ENCODE peak calls at places on chromosomes 16 and 17, in eight cellular contexts. One of them, this sample, is unnamed.

GRCh38 chr16:65415460-65415859 is 293.6 kb upstream of the CDH11 start:
- DNase-seq in pancreas: no peak
- DNase-seq in heart left ventricle: no peak
- DNase-seq in stomach: no peak
- DNase-seq in adrenal gland: no peak
- DNase-seq in upper lobe of right lung: no peak
- DNase-seq in left ventricle myocardium inferior: no peak
- DNase-seq in thoracic aorta: no peak
- DNase-seq in this sample: no peak

GRCh38 chr17:62187681-62188080 is 122.6 kb upstream of the MED13 start:
- DNase-seq in upper lobe of right lung: no peak
- DNase-seq in heart left ventricle: no peak
- DNase-seq in pancreas: no peak
- DNase-seq in left ventricle myocardium inferior: no peak
- DNase-seq in adrenal gland: no peak
- DNase-seq in stomach: no peak
- DNase-seq in thoracic aorta: no peak
- DNase-seq in this sample: no peak

GRCh38 chr16:79751785-79752184 is 151.2 kb upstream of the MAF start:
- DNase-seq in heart left ventricle: no peak
- DNase-seq in pancreas: no peak
- DNase-seq in adrenal gland: peak
- DNase-seq in left ventricle myocardium inferior: no peak
- DNase-seq in stomach: no peak
- DNase-seq in upper lobe of right lung: no peak
- DNase-seq in thoracic aorta: peak
- DNase-seq in this sample: peak

GRCh38 chr17:3710951-3711383 is 12.7 kb upstream of the HASPIN start:
- DNase-seq in pancreas: no peak
- DNase-seq in stomach: no peak
- DNase-seq in thoracic aorta: no peak
- DNase-seq in heart left ventricle: no peak
- DNase-seq in upper lobe of right lung: no peak
- DNase-seq in left ventricle myocardium inferior: no peak
- DNase-seq in adrenal gland: no peak
- DNase-seq in this sample: no peak

GRCh38 chr16:58464916-58465731 is 34.8 kb upstream of the NDRG4 start:
- DNase-seq in stomach: no peak
- DNase-seq in upper lobe of right lung: no peak
- DNase-seq in adrenal gland: peak
- DNase-seq in heart left ventricle: no peak
- DNase-seq in left ventricle myocardium inferior: no peak
- DNase-seq in thoracic aorta: no peak
- DNase-seq in pancreas: no peak
- DNase-seq in this sample: no peak

GRCh38 chr17:48011405-48012150 is 26.0 kb downstream of the COPZ2 start:
- DNase-seq in thoracic aorta: no peak
- DNase-seq in left ventricle myocardium inferior: no peak
- DNase-seq in stomach: peak
- DNase-seq in pancreas: no peak
- DNase-seq in heart left ventricle: no peak
- DNase-seq in upper lobe of right lung: no peak
- DNase-seq in adrenal gland: peak
- DNase-seq in this sample: no peak

GRCh38 chr16:12289175-12290063 is 312.9 kb downstream of the SNX29 start:
- DNase-seq in stomach: peak
- DNase-seq in pancreas: no peak
- DNase-seq in heart left ventricle: no peak
- DNase-seq in adrenal gland: no peak
- DNase-seq in thoracic aorta: no peak
- DNase-seq in upper lobe of right lung: no peak
- DNase-seq in left ventricle myocardium inferior: no peak
- DNase-seq in this sample: no peak

GRCh38 chr17:10792156-10792555 is 11.7 kb downstream of the TMEM238L start:
- DNase-seq in left ventricle myocardium inferior: no peak
- DNase-seq in upper lobe of right lung: no peak
- DNase-seq in heart left ventricle: no peak
- DNase-seq in pancreas: no peak
- DNase-seq in adrenal gland: no peak
- DNase-seq in thoracic aorta: no peak
- DNase-seq in stomach: peak
- DNase-seq in this sample: no peak

GRCh38 chr16:29994613-29995329 is 646 bp downstream of the HIRIP3 start:
- DNase-seq in stomach: peak
- DNase-seq in pancreas: peak
- DNase-seq in heart left ventricle: peak
- DNase-seq in upper lobe of right lung: peak
- DNase-seq in adrenal gland: peak
- DNase-seq in thoracic aorta: no peak
- DNase-seq in left ventricle myocardium inferior: no peak
- DNase-seq in this sample: no peak

GRCh38 chr17:29179232-29180036 is 764 bp downstream of the MYO18A start:
- DNase-seq in stomach: peak
- DNase-seq in thoracic aorta: no peak
- DNase-seq in pancreas: peak
- DNase-seq in heart left ventricle: peak
- DNase-seq in left ventricle myocardium inferior: peak
- DNase-seq in upper lobe of right lung: peak
- DNase-seq in adrenal gland: no peak
- DNase-seq in this sample: no peak

GRCh38 chr17:3009411-3009920 is 53.9 kb downstream of the OR1D5 start:
- DNase-seq in left ventricle myocardium inferior: no peak
- DNase-seq in thoracic aorta: no peak
- DNase-seq in pancreas: no peak
- DNase-seq in upper lobe of right lung: no peak
- DNase-seq in stomach: no peak
- DNase-seq in adrenal gland: no peak
- DNase-seq in heart left ventricle: peak
- DNase-seq in this sample: no peak

GRCh38 chr17:44548714-44549230 is 8.5 kb upstream of the FZD2 start:
- DNase-seq in thoracic aorta: no peak
- DNase-seq in pancreas: no peak
- DNase-seq in upper lobe of right lung: no peak
- DNase-seq in stomach: no peak
- DNase-seq in heart left ventricle: no peak
- DNase-seq in left ventricle myocardium inferior: no peak
- DNase-seq in adrenal gland: no peak
- DNase-seq in this sample: no peak

GRCh38 chr17:63019138-63019873 is 53.3 kb downstream of the TANC2 start:
- DNase-seq in heart left ventricle: no peak
- DNase-seq in left ventricle myocardium inferior: no peak
- DNase-seq in stomach: no peak
- DNase-seq in thoracic aorta: no peak
- DNase-seq in pancreas: no peak
- DNase-seq in upper lobe of right lung: no peak
- DNase-seq in adrenal gland: no peak
- DNase-seq in this sample: no peak

GRCh38 chr16:12323007-12323699 is 346.6 kb downstream of the SNX29 start:
- DNase-seq in left ventricle myocardium inferior: no peak
- DNase-seq in stomach: no peak
- DNase-seq in pancreas: no peak
- DNase-seq in adrenal gland: no peak
- DNase-seq in thoracic aorta: no peak
- DNase-seq in upper lobe of right lung: no peak
- DNase-seq in heart left ventricle: no peak
- DNase-seq in this sample: no peak

GRCh38 chr16:23504076-23504452 is 6.2 kb downstream of the GGA2 start:
- DNase-seq in adrenal gland: no peak
- DNase-seq in upper lobe of right lung: no peak
- DNase-seq in pancreas: no peak
- DNase-seq in left ventricle myocardium inferior: no peak
- DNase-seq in stomach: no peak
- DNase-seq in thoracic aorta: no peak
- DNase-seq in heart left ventricle: no peak
- DNase-seq in this sample: peak

GRCh38 chr16:27109666-27110523 is 43.2 kb downstream of the C16orf82 start:
- DNase-seq in thoracic aorta: peak
- DNase-seq in upper lobe of right lung: peak
- DNase-seq in heart left ventricle: peak
- DNase-seq in adrenal gland: peak
- DNase-seq in left ventricle myocardium inferior: peak
- DNase-seq in pancreas: peak
- DNase-seq in stomach: peak
- DNase-seq in this sample: peak

GRCh38 chr16:86491643-86492030 is 18.7 kb upstream of the FOXF1 start:
- DNase-seq in heart left ventricle: no peak
- DNase-seq in upper lobe of right lung: no peak
- DNase-seq in adrenal gland: no peak
- DNase-seq in thoracic aorta: no peak
- DNase-seq in pancreas: no peak
- DNase-seq in left ventricle myocardium inferior: no peak
- DNase-seq in stomach: no peak
- DNase-seq in this sample: no peak

GRCh38 chr17:17628388-17629008 is 37.0 kb upstream of the PEMT start:
- DNase-seq in stomach: peak
- DNase-seq in upper lobe of right lung: no peak
- DNase-seq in heart left ventricle: no peak
- DNase-seq in adrenal gland: no peak
- DNase-seq in thoracic aorta: no peak
- DNase-seq in left ventricle myocardium inferior: no peak
- DNase-seq in pancreas: no peak
- DNase-seq in this sample: no peak

GRCh38 chr16:35711435-35711834 is 2252.0 kb downstream of the TP53TG3F start:
- DNase-seq in pancreas: no peak
- DNase-seq in adrenal gland: no peak
- DNase-seq in left ventricle myocardium inferior: no peak
- DNase-seq in upper lobe of right lung: no peak
- DNase-seq in thoracic aorta: no peak
- DNase-seq in stomach: no peak
- DNase-seq in heart left ventricle: no peak
- DNase-seq in this sample: no peak

GRCh38 chr16:35711958-35712357 is 2252.5 kb downstream of the TP53TG3F start:
- DNase-seq in pancreas: no peak
- DNase-seq in left ventricle myocardium inferior: no peak
- DNase-seq in thoracic aorta: no peak
- DNase-seq in stomach: no peak
- DNase-seq in upper lobe of right lung: no peak
- DNase-seq in heart left ventricle: no peak
- DNase-seq in adrenal gland: no peak
- DNase-seq in this sample: no peak

GRCh38 chr16:35713762-35714650 is 2254.6 kb downstream of the TP53TG3F start:
- DNase-seq in thoracic aorta: no peak
- DNase-seq in pancreas: no peak
- DNase-seq in left ventricle myocardium inferior: no peak
- DNase-seq in stomach: no peak
- DNase-seq in adrenal gland: no peak
- DNase-seq in upper lobe of right lung: no peak
- DNase-seq in heart left ventricle: no peak
- DNase-seq in this sample: peak

DNA sequence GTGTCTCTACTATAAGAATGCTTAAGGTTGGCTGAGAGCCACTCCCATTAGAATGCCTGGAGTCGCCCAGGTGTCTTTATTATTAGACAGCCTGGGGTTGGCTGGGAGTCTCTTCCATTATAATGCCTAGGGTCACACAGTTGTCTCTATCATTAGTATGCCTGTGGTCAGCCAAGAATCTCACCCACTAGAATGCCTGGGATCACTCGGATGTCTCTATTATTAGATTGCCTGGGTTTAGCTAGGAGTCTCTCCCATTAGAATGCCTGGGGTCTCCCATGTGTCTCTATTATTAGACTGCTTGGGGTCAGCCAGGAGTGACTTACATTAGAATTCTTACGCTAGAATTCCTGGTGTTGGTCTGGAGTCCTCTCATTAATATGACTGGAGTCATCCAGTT is 2255.3 kb downstream of the TP53TG3F start:
- DNase-seq in thoracic aorta: no peak
- DNase-seq in stomach: no peak
- DNase-seq in heart left ventricle: no peak
- DNase-seq in left ventricle myocardium inferior: no peak
- DNase-seq in adrenal gland: no peak
- DNase-seq in pancreas: no peak
- DNase-seq in upper lobe of right lung: no peak
- DNase-seq in this sample: peak
- H3K4me3 ChIP-seq in thoracic aorta: no peak
- H3K4me3 ChIP-seq in stomach: no peak
- H3K4me3 ChIP-seq in heart left ventricle: no peak
- H3K4me3 ChIP-seq in left ventricle myocardium inferior: no peak
- H3K4me3 ChIP-seq in adrenal gland: no peak
- H3K4me3 ChIP-seq in pancreas: no peak
- H3K4me3 ChIP-seq in upper lobe of right lung: no peak
- H3K4me3 ChIP-seq in this sample: no peak

DNA sequence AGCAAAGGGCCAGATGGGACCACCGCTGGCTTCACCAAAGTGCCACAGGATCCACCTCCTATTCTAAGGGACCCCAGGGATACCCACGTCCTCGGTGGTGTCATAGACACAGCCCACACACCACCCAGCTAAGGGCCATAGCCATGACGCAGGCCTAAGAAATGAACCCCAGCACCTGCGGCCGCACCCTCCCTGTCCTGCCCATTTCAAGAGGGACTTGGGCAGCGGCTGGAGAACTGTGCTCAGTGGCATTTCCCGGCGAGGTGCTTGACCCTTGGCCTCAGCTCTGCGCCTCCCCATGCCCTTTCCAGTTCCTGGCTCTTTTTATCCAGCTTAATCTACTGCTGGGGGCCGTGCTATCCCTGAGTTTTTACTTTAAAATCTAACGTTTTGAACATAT is 27.3 kb downstream of the ZNF778 start:
- DNase-seq in pancreas: no peak
- DNase-seq in heart left ventricle: no peak
- DNase-seq in thoracic aorta: no peak
- DNase-seq in stomach: no peak
- DNase-seq in adrenal gland: no peak
- DNase-seq in left ventricle myocardium inferior: no peak
- DNase-seq in upper lobe of right lung: peak
- DNase-seq in this sample: no peak
- H3K27ac ChIP-seq in pancreas: no peak
- H3K27ac ChIP-seq in heart left ventricle: no peak
- H3K27ac ChIP-seq in thoracic aorta: no peak
- H3K27ac ChIP-seq in stomach: no peak
- H3K27ac ChIP-seq in adrenal gland: no peak
- H3K27ac ChIP-seq in left ventricle myocardium inferior: no peak
- H3K27ac ChIP-seq in upper lobe of right lung: peak
- H3K27ac ChIP-seq in this sample: no peak

GRCh38 chr16:52069866-52070265 is 477.1 kb downstream of the TOX3 start:
- DNase-seq in thoracic aorta: no peak
- DNase-seq in stomach: no peak
- DNase-seq in left ventricle myocardium inferior: no peak
- DNase-seq in adrenal gland: no peak
- DNase-seq in pancreas: no peak
- DNase-seq in heart left ventricle: no peak
- DNase-seq in upper lobe of right lung: no peak
- DNase-seq in this sample: no peak
- TF ChIP-seq CTCF in thoracic aorta: no peak
- TF ChIP-seq CTCF in stomach: peak
- TF ChIP-seq CTCF in left ventricle myocardium inferior: peak
- TF ChIP-seq CTCF in adrenal gland: no peak
- TF ChIP-seq CTCF in pancreas: no peak
- TF ChIP-seq CTCF in heart left ventricle: no peak
- TF ChIP-seq CTCF in upper lobe of right lung: peak
- TF ChIP-seq CTCF in this sample: peak

DNA sequence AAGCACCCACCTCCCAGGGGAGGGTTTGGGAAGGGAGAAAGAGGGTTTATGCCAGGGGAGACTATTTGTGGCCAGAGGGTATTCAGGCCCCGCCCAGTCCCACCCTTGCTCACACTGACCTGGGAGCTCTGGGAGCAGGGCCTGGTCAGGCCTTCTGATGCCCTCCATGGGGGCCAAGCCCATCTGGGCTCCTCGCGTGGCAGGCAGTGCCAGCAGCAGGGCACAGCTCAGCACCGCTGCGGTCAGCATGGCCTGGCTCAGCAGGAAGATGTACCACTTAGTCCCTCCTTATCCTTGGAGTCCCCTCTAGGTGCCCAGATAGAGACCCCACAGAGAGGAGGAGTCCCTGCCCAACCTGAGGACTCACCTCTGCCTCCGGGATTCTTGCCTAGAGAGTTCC is at the start of gene AGRP:
- DNase-seq in thoracic aorta: no peak
- DNase-seq in heart left ventricle: no peak
- DNase-seq in adrenal gland: no peak
- DNase-seq in stomach: no peak
- DNase-seq in left ventricle myocardium inferior: no peak
- DNase-seq in pancreas: peak
- DNase-seq in upper lobe of right lung: no peak
- DNase-seq in this sample: no peak
- H3K4me3 ChIP-seq in thoracic aorta: peak
- H3K4me3 ChIP-seq in heart left ventricle: no peak
- H3K4me3 ChIP-seq in adrenal gland: peak
- H3K4me3 ChIP-seq in stomach: peak
- H3K4me3 ChIP-seq in left ventricle myocardium inferior: peak
- H3K4me3 ChIP-seq in pancreas: no peak
- H3K4me3 ChIP-seq in upper lobe of right lung: peak
- H3K4me3 ChIP-seq in this sample: no peak